ENCODE peak calls at places on chromosomes 16 and 17, in ten cellular contexts. One of them, this sample, is unnamed.

GRCh38 chr17:76074390-76075363 is at the start of gene GALR2:
- DNase-seq in K562: no peak
- DNase-seq in sigmoid colon: no peak
- DNase-seq in tibial nerve: no peak
- DNase-seq in ovary: no peak
- DNase-seq in stomach: no peak
- DNase-seq in SK-N-SH: peak; percentile 75
- DNase-seq in GM12878: no peak
- DNase-seq in transverse colon: no peak
- DNase-seq in HepG2: no peak
- DNase-seq in this sample: no peak

GRCh38 chr17:47660064-47660492 is 10.4 kb downstream of the KPNB1 start:
- DNase-seq in tibial nerve: no peak
- DNase-seq in HepG2: no peak
- DNase-seq in SK-N-SH: no peak
- DNase-seq in sigmoid colon: no peak
- DNase-seq in ovary: no peak
- DNase-seq in transverse colon: no peak
- DNase-seq in GM12878: peak; percentile 39
- DNase-seq in K562: no peak
- DNase-seq in stomach: no peak
- DNase-seq in this sample: no peak

GRCh38 chr16:10228779-10229178 is 46.6 kb upstream of the GRIN2A start:
- DNase-seq in GM12878: peak; percentile 28
- DNase-seq in SK-N-SH: peak; percentile 39
- DNase-seq in sigmoid colon: no peak
- DNase-seq in tibial nerve: no peak
- DNase-seq in HepG2: no peak
- DNase-seq in ovary: no peak
- DNase-seq in K562: no peak
- DNase-seq in stomach: no peak
- DNase-seq in transverse colon: no peak
- DNase-seq in this sample: no peak

GRCh38 chr17:34153988-34154387 is 101.1 kb upstream of the CCL2 start:
- DNase-seq in tibial nerve: no peak
- DNase-seq in transverse colon: no peak
- DNase-seq in HepG2: no peak
- DNase-seq in sigmoid colon: no peak
- DNase-seq in stomach: no peak
- DNase-seq in SK-N-SH: no peak
- DNase-seq in ovary: no peak
- DNase-seq in GM12878: no peak
- DNase-seq in K562: no peak
- DNase-seq in this sample: no peak

GRCh38 chr17:62965149-62965648 is 836 bp upstream of the TANC2 start:
- DNase-seq in GM12878: no peak
- DNase-seq in ovary: no peak
- DNase-seq in HepG2: no peak
- DNase-seq in K562: no peak
- DNase-seq in transverse colon: no peak
- DNase-seq in stomach: no peak
- DNase-seq in tibial nerve: no peak
- DNase-seq in sigmoid colon: no peak
- DNase-seq in SK-N-SH: no peak
- DNase-seq in this sample: no peak

GRCh38 chr16:79146-80054 is 1.4 kb downstream of the MPG start:
- DNase-seq in tibial nerve: no peak
- DNase-seq in K562: no peak
- DNase-seq in transverse colon: no peak
- DNase-seq in HepG2: no peak
- DNase-seq in sigmoid colon: no peak
- DNase-seq in stomach: no peak
- DNase-seq in SK-N-SH: no peak
- DNase-seq in ovary: no peak
- DNase-seq in GM12878: no peak
- DNase-seq in this sample: peak; percentile 77

GRCh38 chr17:56389356-56389755 is 204.1 kb upstream of the NOG start:
- DNase-seq in tibial nerve: no peak
- DNase-seq in ovary: no peak
- DNase-seq in GM12878: no peak
- DNase-seq in sigmoid colon: no peak
- DNase-seq in stomach: no peak
- DNase-seq in K562: no peak
- DNase-seq in HepG2: no peak
- DNase-seq in SK-N-SH: no peak
- DNase-seq in transverse colon: no peak
- DNase-seq in this sample: no peak

GRCh38 chr17:76263896-76264295 is 1.3 kb upstream of the UBALD2 start:
- DNase-seq in stomach: no peak
- DNase-seq in K562: no peak
- DNase-seq in ovary: no peak
- DNase-seq in SK-N-SH: no peak
- DNase-seq in transverse colon: no peak
- DNase-seq in tibial nerve: no peak
- DNase-seq in HepG2: no peak
- DNase-seq in GM12878: no peak
- DNase-seq in sigmoid colon: no peak
- DNase-seq in this sample: no peak

GRCh38 chr17:75152971-75153853 is 1.1 kb downstream of the JPT1 start:
- DNase-seq in HepG2: peak; percentile 34
- DNase-seq in GM12878: no peak
- DNase-seq in ovary: peak; percentile 24
- DNase-seq in stomach: no peak
- DNase-seq in SK-N-SH: peak; percentile 72
- DNase-seq in transverse colon: peak; percentile 76
- DNase-seq in sigmoid colon: peak; percentile 69
- DNase-seq in tibial nerve: no peak
- DNase-seq in K562: peak; percentile 20
- DNase-seq in this sample: peak; percentile 48

GRCh38 chr16:16033208-16033717 is 83.8 kb downstream of the ABCC1 start:
- DNase-seq in transverse colon: no peak
- DNase-seq in sigmoid colon: no peak
- DNase-seq in HepG2: no peak
- DNase-seq in stomach: no peak
- DNase-seq in ovary: no peak
- DNase-seq in K562: no peak
- DNase-seq in tibial nerve: no peak
- DNase-seq in SK-N-SH: no peak
- DNase-seq in GM12878: no peak
- DNase-seq in this sample: no peak

GRCh38 chr16:54651851-54652770 is 278.6 kb upstream of the IRX5 start:
- DNase-seq in sigmoid colon: no peak
- DNase-seq in K562: no peak
- DNase-seq in SK-N-SH: no peak
- DNase-seq in HepG2: no peak
- DNase-seq in stomach: no peak
- DNase-seq in ovary: no peak
- DNase-seq in transverse colon: no peak
- DNase-seq in tibial nerve: no peak
- DNase-seq in GM12878: no peak
- DNase-seq in this sample: no peak

GRCh38 chr16:89798832-89799370 is 17.5 kb downstream of the FANCA start:
- DNase-seq in GM12878: no peak
- DNase-seq in sigmoid colon: no peak
- DNase-seq in stomach: no peak
- DNase-seq in SK-N-SH: peak; percentile 83
- DNase-seq in K562: no peak
- DNase-seq in transverse colon: no peak
- DNase-seq in HepG2: no peak
- DNase-seq in tibial nerve: no peak
- DNase-seq in ovary: no peak
- DNase-seq in this sample: no peak

GRCh38 chr16:12170103-12171025 is 193.8 kb downstream of the SNX29 start:
- DNase-seq in stomach: no peak
- DNase-seq in GM12878: no peak
- DNase-seq in transverse colon: no peak
- DNase-seq in sigmoid colon: no peak
- DNase-seq in ovary: no peak
- DNase-seq in HepG2: no peak
- DNase-seq in tibial nerve: no peak
- DNase-seq in K562: peak; percentile 17
- DNase-seq in SK-N-SH: no peak
- DNase-seq in this sample: no peak

GRCh38 chr16:71373073-71373472 is 14.6 kb downstream of the CALB2 start:
- DNase-seq in ovary: no peak
- DNase-seq in GM12878: no peak
- DNase-seq in tibial nerve: no peak
- DNase-seq in sigmoid colon: no peak
- DNase-seq in SK-N-SH: no peak
- DNase-seq in stomach: no peak
- DNase-seq in HepG2: no peak
- DNase-seq in transverse colon: no peak
- DNase-seq in K562: no peak
- DNase-seq in this sample: no peak

DNA sequence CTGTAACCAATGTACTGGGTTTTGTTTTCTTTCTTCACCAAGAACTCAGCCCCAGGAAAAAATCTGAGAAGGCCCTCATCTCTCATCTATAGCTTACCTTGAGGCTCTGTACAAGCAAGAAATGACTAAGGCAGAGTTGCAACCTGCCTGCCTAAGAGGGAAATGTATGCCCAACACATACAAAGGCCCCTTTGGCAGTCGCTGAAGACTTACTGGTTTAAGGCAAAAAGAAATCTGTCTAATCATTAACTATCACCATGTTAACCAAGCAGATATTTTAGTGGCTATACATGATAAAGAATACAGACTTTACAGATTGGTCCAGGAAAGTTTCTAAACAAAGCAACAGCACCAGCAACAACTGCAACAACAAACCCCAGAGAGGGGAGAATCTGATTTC is 14.2 kb downstream of the ZNF624 start:
- DNase-seq in transverse colon: no peak
- DNase-seq in HepG2: peak; percentile 18
- DNase-seq in K562: no peak
- DNase-seq in tibial nerve: no peak
- DNase-seq in SK-N-SH: no peak
- DNase-seq in ovary: no peak
- DNase-seq in stomach: no peak
- DNase-seq in GM12878: no peak
- DNase-seq in sigmoid colon: no peak
- DNase-seq in this sample: no peak
- H3K9me3 ChIP-seq in transverse colon: peaks cover 8% of the 10 kb centered on the region
- H3K9me3 ChIP-seq in HepG2: no peaks in the 10 kb centered on the region
- H3K9me3 ChIP-seq in K562: no peaks in the 10 kb centered on the region
- H3K9me3 ChIP-seq in tibial nerve: no peaks in the 10 kb centered on the region
- H3K9me3 ChIP-seq in SK-N-SH: peaks cover 10% of the 10 kb centered on the region
- H3K9me3 ChIP-seq in ovary: no peaks in the 10 kb centered on the region
- H3K9me3 ChIP-seq in stomach: no peaks in the 10 kb centered on the region
- H3K9me3 ChIP-seq in GM12878: peaks cover 3% of the 10 kb centered on the region
- H3K9me3 ChIP-seq in sigmoid colon: no peaks in the 10 kb centered on the region
- H3K9me3 ChIP-seq in this sample: no peaks in the 10 kb centered on the region

DNA sequence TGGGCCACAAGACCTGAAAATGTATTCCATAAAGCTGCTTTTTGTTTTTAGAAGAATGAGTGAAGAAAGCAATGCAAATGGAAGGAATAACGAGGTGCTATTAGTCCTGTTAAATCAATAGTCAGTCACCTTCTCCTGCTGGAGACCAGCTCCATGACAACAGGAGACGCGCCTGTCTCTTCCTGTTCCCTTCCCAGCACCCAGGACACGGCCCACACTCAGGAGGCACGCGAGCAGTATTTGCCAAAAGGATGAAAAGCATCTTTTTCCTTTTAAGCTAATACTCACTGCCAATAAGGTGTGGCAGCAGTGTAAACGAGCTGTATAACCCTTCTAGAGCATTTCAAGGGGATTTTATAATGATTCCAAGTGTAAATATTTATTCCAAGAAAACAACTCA is 37.7 kb downstream of the GTF3C1 start:
- DNase-seq in GM12878: no peak
- DNase-seq in sigmoid colon: no peak
- DNase-seq in transverse colon: no peak
- DNase-seq in tibial nerve: no peak
- DNase-seq in SK-N-SH: no peak
- DNase-seq in HepG2: no peak
- DNase-seq in ovary: no peak
- DNase-seq in K562: no peak
- DNase-seq in stomach: no peak
- DNase-seq in this sample: no peak
- H3K36me3 ChIP-seq in GM12878: peaks cover 7% of the 10 kb centered on the region
- H3K36me3 ChIP-seq in sigmoid colon: peaks cover 75% of the 10 kb centered on the region
- H3K36me3 ChIP-seq in transverse colon: peaks cover 18% of the 10 kb centered on the region
- H3K36me3 ChIP-seq in tibial nerve: peaks cover 33% of the 10 kb centered on the region
- H3K36me3 ChIP-seq in SK-N-SH: peaks cover 57% of the 10 kb centered on the region
- H3K36me3 ChIP-seq in HepG2: peaks cover 35% of the 10 kb centered on the region
- H3K36me3 ChIP-seq in ovary: no peaks in the 10 kb centered on the region
- H3K36me3 ChIP-seq in K562: peaks cover 61% of the 10 kb centered on the region
- H3K36me3 ChIP-seq in stomach: peaks cover 99% of the 10 kb centered on the region
- H3K36me3 ChIP-seq in this sample: peaks cover 31% of the 10 kb centered on the region

GRCh38 chr17:21189361-21189760 is 24.6 kb downstream of the TMEM11 start:
- DNase-seq in K562: no peak
- DNase-seq in transverse colon: no peak
- DNase-seq in GM12878: no peak
- DNase-seq in stomach: no peak
- DNase-seq in SK-N-SH: no peak
- DNase-seq in tibial nerve: no peak
- DNase-seq in HepG2: no peak
- DNase-seq in sigmoid colon: no peak
- DNase-seq in ovary: no peak
- DNase-seq in this sample: no peak

GRCh38 chr17:21177854-21178600 is 35.9 kb downstream of the TMEM11 start:
- DNase-seq in GM12878: no peak
- DNase-seq in K562: no peak
- DNase-seq in HepG2: no peak
- DNase-seq in tibial nerve: no peak
- DNase-seq in SK-N-SH: peak; percentile 8
- DNase-seq in sigmoid colon: peak; percentile 27
- DNase-seq in transverse colon: no peak
- DNase-seq in ovary: no peak
- DNase-seq in stomach: peak; percentile 15
- DNase-seq in this sample: peak; percentile 10

GRCh38 chr17:21186399-21187187 is 27.4 kb downstream of the TMEM11 start:
- DNase-seq in tibial nerve: no peak
- DNase-seq in SK-N-SH: no peak
- DNase-seq in HepG2: no peak
- DNase-seq in GM12878: no peak
- DNase-seq in sigmoid colon: no peak
- DNase-seq in transverse colon: no peak
- DNase-seq in stomach: no peak
- DNase-seq in K562: no peak
- DNase-seq in ovary: no peak
- DNase-seq in this sample: no peak

GRCh38 chr17:21183468-21183867 is 30.5 kb downstream of the TMEM11 start:
- DNase-seq in tibial nerve: no peak
- DNase-seq in ovary: no peak
- DNase-seq in transverse colon: no peak
- DNase-seq in SK-N-SH: no peak
- DNase-seq in stomach: no peak
- DNase-seq in sigmoid colon: no peak
- DNase-seq in HepG2: peak; percentile 50
- DNase-seq in GM12878: no peak
- DNase-seq in K562: no peak
- DNase-seq in this sample: no peak
- TF ChIP-seq EP300 in tibial nerve: no peak
- TF ChIP-seq EP300 in ovary: no peak
- TF ChIP-seq EP300 in transverse colon: no peak
- TF ChIP-seq EP300 in SK-N-SH: no peak
- TF ChIP-seq EP300 in stomach: no peak
- TF ChIP-seq EP300 in sigmoid colon: no peak
- TF ChIP-seq EP300 in HepG2: no peak
- TF ChIP-seq EP300 in GM12878: no peak
- TF ChIP-seq EP300 in K562: no peak
- TF ChIP-seq EP300 in this sample: no peak

GRCh38 chr16:35497399-35497798 is 2038.0 kb downstream of the TP53TG3F start:
- DNase-seq in K562: no peak
- DNase-seq in SK-N-SH: no peak
- DNase-seq in GM12878: no peak
- DNase-seq in sigmoid colon: no peak
- DNase-seq in ovary: no peak
- DNase-seq in tibial nerve: no peak
- DNase-seq in transverse colon: no peak
- DNase-seq in HepG2: no peak
- DNase-seq in stomach: no peak
- DNase-seq in this sample: no peak

GRCh38 chr16:35492225-35492624 is 2032.8 kb downstream of the TP53TG3F start:
- DNase-seq in GM12878: no peak
- DNase-seq in SK-N-SH: peak; percentile 87
- DNase-seq in sigmoid colon: no peak
- DNase-seq in tibial nerve: no peak
- DNase-seq in ovary: no peak
- DNase-seq in stomach: no peak
- DNase-seq in HepG2: no peak
- DNase-seq in transverse colon: no peak
- DNase-seq in K562: no peak
- DNase-seq in this sample: peak; percentile 60
- H3K9me3 ChIP-seq in GM12878: no peaks in the 10 kb centered on the region
- H3K9me3 ChIP-seq in SK-N-SH: no peaks in the 10 kb centered on the region
- H3K9me3 ChIP-seq in sigmoid colon: no peaks in the 10 kb centered on the region
- H3K9me3 ChIP-seq in tibial nerve: no peaks in the 10 kb centered on the region
- H3K9me3 ChIP-seq in ovary: no peaks in the 10 kb centered on the region
- H3K9me3 ChIP-seq in stomach: no peaks in the 10 kb centered on the region
- H3K9me3 ChIP-seq in HepG2: peaks cover 85% of the 10 kb centered on the region
- H3K9me3 ChIP-seq in transverse colon: no peaks in the 10 kb centered on the region
- H3K9me3 ChIP-seq in K562: no peaks in the 10 kb centered on the region
- H3K9me3 ChIP-seq in this sample: no peaks in the 10 kb centered on the region

This sample was measured in upper lobe of left lung.